ENCODE peak calls at places on chromosomes 1 and 21, in seven cellular contexts. W is vagina, P is fibroblast of mammary gland, I is Daoy, B is sciatic nerve, H is cardiac fibroblast, G is T47D. Y is an unnamed sample.

GRCh38 chr1:56399326-56400292 is 179.8 kb downstream of the PLPP3 start:
- DNase-seq in W (no peak), P (no peak), I (no peak), B (no peak), H (no peak), G (no peak), Y (no peak)

GRCh38 chr21:37436180-37436579 is 69.6 kb downstream of the DYRK1A start:
- DNase-seq in W (no peak), P (no peak), I (no peak), B (no peak), H (no peak), G (no peak), Y (no peak)

GRCh38 chr1:145729196-145729595 is 9.9 kb downstream of the CD160 start:
- DNase-seq in W (no peak), P (peak), I (no peak), B (no peak), H (no peak), G (no peak), Y (no peak)

GRCh38 chr1:152189657-152190442 is 30.8 kb upstream of the RPTN start:
- DNase-seq in W (no peak), P (peak), I (peak), B (peak), H (peak), G (peak), Y (peak)

GRCh38 chr1:109218516-109218915 is 4.8 kb downstream of the SARS1 start:
- DNase-seq in W (no peak), P (no peak), I (no peak), B (no peak), H (peak), G (no peak), Y (no peak)

GRCh38 chr1:150562384-150563339 is 13.5 kb downstream of the ADAMTSL4 start:
- DNase-seq in W (no peak), P (no peak), I (no peak), B (peak), H (no peak), G (no peak), Y (no peak)

GRCh38 chr1:3369437-3370076 is 84.9 kb upstream of the ARHGEF16 start:
- DNase-seq in W (no peak), P (peak), I (peak), B (no peak), H (peak), G (no peak), Y (peak)

GRCh38 chr1:226772456-226773139 is 33.5 kb upstream of the ITPKB start:
- DNase-seq in W (no peak), P (no peak), I (no peak), B (no peak), H (no peak), G (no peak), Y (no peak)

GRCh38 chr1:89311757-89312156 is 39.1 kb upstream of the GBP5 start:
- DNase-seq in W (no peak), P (peak), I (peak), B (no peak), H (no peak), G (no peak), Y (no peak)

GRCh38 chr1:42392255-42392654 is 11.7 kb downstream of the RIMKLA start:
- DNase-seq in W (no peak), P (no peak), I (no peak), B (no peak), H (no peak), G (no peak), Y (no peak)

GRCh38 chr21:25341981-25342380 is 265.3 kb downstream of the MRPL39 start:
- DNase-seq in W (no peak), P (no peak), I (no peak), B (no peak), H (no peak), G (no peak), Y (no peak)

GRCh38 chr1:116886532-116886931 is 23.2 kb upstream of the PTGFRN start:
- DNase-seq in W (no peak), P (peak), I (peak), B (no peak), H (peak), G (no peak), Y (peak)

GRCh38 chr1:36516372-36517018 is 33.8 kb upstream of the CSF3R start:
- DNase-seq in W (no peak), P (peak), I (peak), B (no peak), H (peak), G (peak), Y (peak)

GRCh38 chr1:34777519-34778321 is 3.3 kb upstream of the GJB3 start:
- DNase-seq in W (no peak), P (no peak), I (no peak), B (no peak), H (no peak), G (no peak), Y (no peak)

GRCh38 chr21:15731243-15731613 is 1.4 kb downstream of the USP25 start:
- DNase-seq in W (no peak), P (peak), I (peak), B (no peak), H (no peak), G (no peak), Y (no peak)

GRCh38 chr1:177983824-177984528 is 14.1 kb upstream of the SEC16B start:
- DNase-seq in W (no peak), P (peak), I (peak), B (peak), H (peak), G (peak), Y (peak)

GRCh38 chr1:62208970-62209369 is 14.3 kb downstream of the L1TD1 start:
- DNase-seq in W (no peak), P (no peak), I (no peak), B (no peak), H (no peak), G (no peak), Y (no peak)

GRCh38 chr1:110208916-110209650 is 1.0 kb upstream of the KCNC4 start:
- DNase-seq in W (no peak), P (no peak), I (no peak), B (no peak), H (no peak), G (no peak), Y (no peak)

GRCh38 chr1:156805766-156806511 is 10.7 kb downstream of the SH2D2A start:
- DNase-seq in W (no peak), P (peak), I (no peak), B (peak), H (peak), G (no peak), Y (peak)